ENCODE peak calls at places on chromosome 7, in ten cellular contexts. S, W, Q, G, C, N, R, Z, T and A are unnamed samples.

GRCh38 chr7:138429577-138430250 is 30.3 kb upstream of the TRIM24 start:
- DNase-seq in N (no peak), G (no peak), W (no peak), Q (no peak), T (no peak), S (no peak), R (no peak), C (no peak), Z (no peak), A (no peak)

GRCh38 chr7:121744319-121744718 is 128.6 kb upstream of the PTPRZ1 start:
- DNase-seq in W (no peak), R (no peak), N (no peak), Z (no peak), T (no peak), C (no peak), Q (no peak), G (no peak), S (no peak), A (no peak)

GRCh38 chr7:76356823-76357222 is 2.0 kb downstream of the YWHAG start:
- DNase-seq in G (no peak), C (no peak), Z (no peak), Q (no peak), R (no peak), T (no peak), W (no peak), S (no peak), N (no peak), A (no peak)

GRCh38 chr7:112462236-112462635 is 12.0 kb downstream of the IFRD1 start:
- DNase-seq in Z (no peak), S (no peak), T (no peak), C (no peak), Q (no peak), R (no peak), G (peak), N (no peak), W (peak), A (no peak)

GRCh38 chr7:32070406-32071360 is at the start of gene PDE1C:
- DNase-seq in T (no peak), W (no peak), N (no peak), R (peak), Z (peak), G (peak), C (no peak), Q (no peak), S (peak), A (no peak)

GRCh38 chr7:83271212-83272099 is 108.8 kb upstream of the PCLO start:
- DNase-seq in Z (no peak), G (no peak), R (no peak), S (no peak), T (peak), W (peak), C (no peak), Q (no peak), N (no peak), A (no peak)

GRCh38 chr7:71019703-71020102 is 112.2 kb upstream of the GALNT17 start:
- DNase-seq in C (no peak), R (peak), N (no peak), S (peak), Z (no peak), W (no peak), G (no peak), Q (no peak), T (no peak), A (no peak)

GRCh38 chr7:18040196-18040595 is 12.6 kb upstream of the PRPS1L1 start:
- DNase-seq in S (no peak), W (peak), G (no peak), R (no peak), C (no peak), T (no peak), Q (no peak), N (no peak), Z (no peak), A (no peak)

GRCh38 chr7:71414490-71414889 is 282.5 kb downstream of the GALNT17 start:
- DNase-seq in G (no peak), T (no peak), Q (no peak), Z (no peak), S (no peak), R (peak), C (no peak), W (no peak), N (no peak), A (no peak)

GRCh38 chr7:13920053-13920697 is 69.3 kb downstream of the ETV1 start:
- DNase-seq in Z (no peak), G (no peak), W (peak), S (no peak), R (no peak), C (no peak), N (no peak), Q (peak), T (peak), A (no peak)

GRCh38 chr7:23065974-23066373 is 39.6 kb upstream of the KLHL7 start:
- DNase-seq in W (no peak), N (no peak), G (no peak), S (no peak), T (no peak), C (no peak), R (no peak), Q (no peak), Z (no peak), A (no peak)

GRCh38 chr7:28726563-28726962 is 231.6 kb downstream of the TRIL start:
- DNase-seq in Q (no peak), C (no peak), G (no peak), W (no peak), T (no peak), S (no peak), N (no peak), R (no peak), Z (no peak), A (no peak)

GRCh38 chr7:35694161-35694783 is 663 bp downstream of the HERPUD2 start:
- DNase-seq in T (peak), C (no peak), Z (no peak), R (no peak), G (peak), W (no peak), Q (no peak), S (no peak), N (no peak), A (no peak)

GRCh38 chr7:118286131-118286530 is 61.6 kb downstream of the ANKRD7 start:
- DNase-seq in C (no peak), W (no peak), Z (no peak), S (no peak), T (no peak), G (no peak), R (no peak), Q (no peak), N (no peak), A (no peak)

GRCh38 chr7:50206521-50207250 is 97.8 kb upstream of the IKZF1 start:
- DNase-seq in N (no peak), T (no peak), Q (no peak), G (no peak), C (peak), R (peak), W (no peak), S (no peak), Z (no peak), A (no peak)

GRCh38 chr7:155959894-155960293 is 147.6 kb upstream of the SHH start:
- DNase-seq in W (no peak), S (no peak), R (no peak), Z (no peak), T (peak), Q (no peak), C (no peak), N (no peak), G (no peak), A (peak)

GRCh38 chr7:101630591-101630990 is 1.5 kb upstream of the MYL10 start:
- DNase-seq in G (no peak), S (no peak), Q (peak), W (no peak), N (no peak), T (no peak), Z (no peak), R (no peak), C (no peak), A (no peak)

GRCh38 chr7:2321020-2321419 is 6.8 kb upstream of the SNX8 start:
- DNase-seq in W (no peak), R (no peak), Q (no peak), S (no peak), T (no peak), C (no peak), G (no peak), N (no peak), Z (no peak), A (no peak)

GRCh38 chr7:35714862-35715261 is 19.9 kb upstream of the HERPUD2 start:
- DNase-seq in W (no peak), Q (no peak), C (no peak), S (no peak), Z (no peak), R (no peak), N (no peak), T (no peak), G (peak), A (no peak)

GRCh38 chr7:140625908-140626868 is 14.4 kb downstream of the DENND2A start:
- DNase-seq in R (peak), T (no peak), S (peak), N (no peak), C (no peak), Q (peak), W (peak), Z (no peak), G (peak), A (no peak)

GRCh38 chr7:47651355-47652317 is 69.7 kb upstream of the TNS3 start:
- DNase-seq in Z (no peak), T (no peak), Q (peak), N (no peak), S (no peak), C (no peak), G (no peak), R (no peak), W (no peak), A (no peak)

GRCh38 chr7:116420003-116420402 is 79.5 kb upstream of the CAV2 start:
- DNase-seq in S (no peak), T (no peak), Z (no peak), Q (no peak), W (peak), R (no peak), N (no peak), G (no peak), C (no peak), A (no peak)

GRCh38 chr7:101488826-101489572 is 126.3 kb downstream of the COL26A1 start:
- DNase-seq in Q (no peak), N (no peak), T (no peak), C (no peak), W (no peak), R (no peak), S (no peak), G (no peak), Z (no peak), A (no peak)

GRCh38 chr7:159004411-159004810 is 140.3 kb downstream of the VIPR2 start:
- DNase-seq in Z (no peak), T (no peak), N (no peak), R (no peak), W (no peak), Q (no peak), S (no peak), G (no peak), C (no peak), A (no peak)

GRCh38 chr7:3092468-3092867 is 48.8 kb upstream of the CARD11 start:
- DNase-seq in R (peak), T (no peak), W (no peak), N (peak), G (no peak), S (peak), Q (no peak), C (peak), Z (peak), A (no peak)

GRCh38 chr7:2066251-2066919 is 166.4 kb downstream of the MAD1L1 start:
- DNase-seq in T (no peak), N (no peak), Z (no peak), C (no peak), W (no peak), Q (no peak), S (no peak), R (no peak), G (no peak), A (no peak)

GRCh38 chr7:50539725-50540124 is 25.5 kb downstream of the DDC start:
- DNase-seq in W (no peak), C (no peak), Z (no peak), Q (no peak), N (no peak), S (no peak), T (no peak), G (no peak), R (no peak), A (no peak)

GRCh38 chr7:17041324-17041723 is 159.5 kb upstream of the AGR3 start:
- DNase-seq in S (no peak), R (no peak), T (peak), Z (no peak), Q (peak), G (no peak), W (peak), C (no peak), N (no peak), A (no peak)

GRCh38 chr7:49597805-49598204 is 175.6 kb upstream of the VWC2 start:
- DNase-seq in R (no peak), G (no peak), Q (no peak), Z (no peak), W (peak), N (no peak), C (no peak), T (no peak), S (no peak), A (no peak)

GRCh38 chr7:36638586-36639265 is 85.6 kb downstream of the AOAH start:
- DNase-seq in R (no peak), C (no peak), Q (no peak), S (no peak), N (no peak), W (no peak), Z (no peak), T (no peak), G (no peak), A (no peak)

GRCh38 chr7:140673770-140674155 is 1.0 kb downstream of the ADCK2 start:
- DNase-seq in N (no peak), W (no peak), R (no peak), G (no peak), Z (no peak), Q (no peak), T (no peak), S (no peak), C (no peak), A (no peak)

GRCh38 chr7:44127161-44127560 is 3.8 kb upstream of the POLD2 start:
- DNase-seq in C (no peak), S (no peak), Q (no peak), Z (no peak), N (no peak), W (no peak), R (no peak), T (no peak), G (no peak), A (no peak)